ENCODE peak calls at places on chromosomes 12 and 14, in seven cellular contexts. A is OCI-LY7, X is coronary artery, Q is brain microvascular endothelial cell, R is uterus, H is A549, C is fibroblast of lung. K is an unnamed sample.

GRCh38 chr14:80867091-80867490 is 74.4 kb downstream of the CEP128 start:
- DNase-seq in Q (no peak), H (no peak), A (no peak), C (no peak), X (no peak), R (no peak), K (no peak)

GRCh38 chr14:35336171-35337073 is 44.2 kb downstream of the PSMA6 start:
- DNase-seq in X (peak; percentile 99), R (peak; percentile 98), A (no peak), Q (peak; percentile 47), H (peak; percentile 98), C (peak; percentile 100), K (peak; percentile 95)

GRCh38 chr14:87815121-87815520 is 177.9 kb downstream of the GALC start:
- DNase-seq in H (no peak), C (no peak), A (no peak), X (no peak), R (no peak), Q (no peak), K (no peak)

GRCh38 chr14:87067597-87067996 is 925.4 kb downstream of the GALC start:
- DNase-seq in C (no peak), A (no peak), H (no peak), Q (no peak), R (no peak), X (no peak), K (no peak)

GRCh38 chr12:44101470-44101869 is 265.6 kb downstream of the TMEM117 start:
- DNase-seq in R (no peak), H (no peak), Q (no peak), C (no peak), A (no peak), X (no peak), K (no peak)

GRCh38 chr12:117472983-117473382 is 111.6 kb upstream of the NOS1 start:
- DNase-seq in R (no peak), C (no peak), A (no peak), H (peak; percentile 50), Q (no peak), X (no peak), K (no peak)

GRCh38 chr12:19431407-19432308 is 7.6 kb upstream of the AEBP2 start:
- DNase-seq in R (no peak), X (no peak), Q (peak; percentile 71), H (peak; percentile 41), A (no peak), C (peak; percentile 70), K (no peak)

GRCh38 chr14:82604819-82605218 is 1071.2 kb upstream of the SEL1L start:
- DNase-seq in H (no peak), X (no peak), R (no peak), C (no peak), Q (no peak), A (no peak), K (no peak)

GRCh38 chr12:95918194-95918993 is 24.0 kb downstream of the CCDC38 start:
- DNase-seq in H (peak; percentile 71), Q (peak; percentile 53), C (peak; percentile 53), A (peak; percentile 75), X (no peak), R (no peak), K (no peak)

GRCh38 chr14:103698380-103699260 is 16.6 kb downstream of the XRCC3 start:
- DNase-seq in Q (no peak), R (no peak), H (no peak), X (no peak), A (peak; percentile 84), C (no peak), K (no peak)

GRCh38 chr12:45186762-45187161 is 29.1 kb upstream of the ANO6 start:
- DNase-seq in Q (no peak), H (no peak), X (no peak), R (no peak), A (peak; percentile 5), C (no peak), K (no peak)

GRCh38 chr12:1619599-1619998 is 9.4 kb upstream of the WNT5B start:
- DNase-seq in Q (no peak), X (no peak), A (no peak), R (no peak), H (no peak), C (no peak), K (peak; percentile 78)

GRCh38 chr12:116537149-116537904 is 21.9 kb upstream of the MAP1LC3B2 start:
- DNase-seq in C (no peak), A (no peak), H (no peak), R (no peak), Q (no peak), X (no peak), K (no peak)

GRCh38 chr12:34406996-34407300 is 384.7 kb downstream of the ALG10 start:
- DNase-seq in C (no peak), Q (no peak), X (peak; percentile 5), R (peak; percentile 0), A (no peak), H (no peak), K (no peak)

GRCh38 chr12:52798671-52799497 is 3.0 kb upstream of the KRT3 start:
- DNase-seq in R (no peak), X (no peak), C (no peak), H (peak; percentile 75), Q (no peak), A (no peak), K (no peak)

GRCh38 chr14:93322886-93323596 is 9.8 kb downstream of the BTBD7 start:
- DNase-seq in X (no peak), C (no peak), H (no peak), Q (no peak), A (no peak), R (no peak), K (no peak)

GRCh38 chr12:72729451-72730010 is 457.4 kb downstream of the TRHDE start:
- DNase-seq in C (no peak), R (no peak), H (no peak), X (no peak), A (no peak), Q (no peak), K (no peak)

GRCh38 chr14:71266994-71267636 is 359.9 kb downstream of the PCNX1 start:
- DNase-seq in R (no peak), A (no peak), C (peak; percentile 19), H (no peak), X (no peak), Q (peak; percentile 41), K (no peak)

GRCh38 chr14:46034305-46034704 is 617.3 kb downstream of the RPL10L start:
- DNase-seq in R (no peak), A (no peak), Q (no peak), X (no peak), H (no peak), C (no peak), K (no peak)

GRCh38 chr14:37620856-37621255 is 25.4 kb downstream of the TTC6 start:
- DNase-seq in Q (no peak), X (no peak), A (no peak), R (no peak), C (no peak), H (no peak), K (no peak)

GRCh38 chr14:105294142-105294597 is 6.6 kb downstream of the BRF1 start:
- DNase-seq in C (no peak), R (no peak), A (peak; percentile 71), Q (peak; percentile 55), H (no peak), X (no peak), K (peak; percentile 76)

GRCh38 chr12:24436667-24437066 is 487.2 kb upstream of the SOX5 start:
- DNase-seq in A (no peak), X (no peak), Q (no peak), H (no peak), C (no peak), R (no peak), K (no peak)

GRCh38 chr14:34874386-34875030 is 652 bp downstream of the BAZ1A start:
- DNase-seq in A (peak; percentile 70), C (peak; percentile 60), X (peak; percentile 77), Q (peak; percentile 30), R (peak; percentile 37), H (peak; percentile 68), K (no peak)

GRCh38 chr12:8226355-8226754 is 1.1 kb downstream of the FAM90A1 start:
- DNase-seq in C (no peak), H (no peak), A (no peak), R (no peak), X (no peak), Q (no peak), K (peak; percentile 53)

GRCh38 chr12:113299619-113300237 is 35.2 kb downstream of the SLC8B1 start:
- DNase-seq in R (peak; percentile 59), A (no peak), C (peak; percentile 81), H (peak; percentile 80), Q (peak; percentile 81), X (peak; percentile 86), K (peak; percentile 80)

GRCh38 chr12:100234591-100235304 is 32.1 kb downstream of the DEPDC4 start:
- DNase-seq in C (peak; percentile 85), Q (peak; percentile 25), A (peak; percentile 53), X (no peak), H (peak; percentile 59), R (no peak), K (no peak)

GRCh38 chr14:21098134-21098891 is at the start of gene ZNF219:
- DNase-seq in C (peak; percentile 30), A (peak; percentile 55), R (peak; percentile 66), X (peak; percentile 82), Q (no peak), H (peak; percentile 73), K (no peak)

GRCh38 chr12:91094036-91094660 is 17.1 kb downstream of the LUM start:
- DNase-seq in A (no peak), H (no peak), R (no peak), Q (no peak), C (peak; percentile 39), X (no peak), K (no peak)

GRCh38 chr12:67415473-67415872 is 146.3 kb downstream of the CAND1 start:
- DNase-seq in R (no peak), H (peak; percentile 34), X (no peak), A (peak; percentile 35), Q (peak; percentile 62), C (peak; percentile 55), K (no peak)

GRCh38 chr12:62166525-62166924 is 93.7 kb upstream of the USP15 start:
- DNase-seq in H (no peak), C (no peak), R (no peak), X (no peak), Q (no peak), A (no peak), K (no peak)

GRCh38 chr14:49898485-49898884 is 5.6 kb downstream of the ARF6 start:
- DNase-seq in H (no peak), A (no peak), X (no peak), Q (no peak), C (no peak), R (no peak), K (no peak)
- H3K27ac ChIP-seq in H (peak overlapping the region; percentile 39), A (no peak overlapping the region), X (no peak overlapping the region), Q (no peak overlapping the region), C (no peak overlapping the region), R (no peak overlapping the region), K (no peak overlapping the region)

GRCh38 chr14:69574954-69575295 is 254 bp upstream of the CCDC177 start:
- DNase-seq in X (no peak), Q (no peak), C (no peak), A (no peak), R (no peak), H (no peak), K (no peak)
- TF ChIP-seq CTCF in X (no peak), Q (no peak), C (no peak), A (peak; percentile 28), R (no peak), H (no peak), K (no peak)

GRCh38 chr12:127455347-127456265 is 811.4 kb upstream of the TMEM132C start:
- DNase-seq in Q (no peak), C (no peak), H (no peak), A (no peak), X (no peak), R (no peak), K (no peak)
- H3K4me3 ChIP-seq in Q (peak overlapping the region; percentile 26), C (no peak overlapping the region), H (no peak overlapping the region), A (no peak overlapping the region), X (peak overlapping the region; percentile 61), R (no peak overlapping the region), K (peak overlapping the region; percentile 30)

GRCh38 chr12:108637222-108637621 is 3.5 kb upstream of the SELPLG start:
- DNase-seq in R (no peak), Q (no peak), C (no peak), H (no peak), A (peak; percentile 83), X (peak; percentile 50), K (no peak)
- H3K27ac ChIP-seq in R (no peak overlapping the region), Q (no peak overlapping the region), C (no peak overlapping the region), H (no peak overlapping the region), A (peak overlapping the region; percentile 99), X (no peak overlapping the region), K (no peak overlapping the region)

K was measured in right atrium auricular region.